ENCODE peak calls at places on chromosome 10, in seven cellular contexts. One of them, this sample, is unnamed.

GRCh38 chr10:75234683-75235374 is 928 bp downstream of the COMTD1 start:
- DNase-seq in stomach: peak; percentile 72
- DNase-seq in body of pancreas: no peak
- DNase-seq in Panc1: no peak
- DNase-seq in Peyer's patch: peak; percentile 85
- DNase-seq in sigmoid colon: peak; percentile 70
- DNase-seq in left ventricle myocardium inferior: no peak
- DNase-seq in this sample: peak; percentile 38

GRCh38 chr10:49664842-49665355 is 14.6 kb upstream of the C10orf53 start:
- DNase-seq in Panc1: no peak
- DNase-seq in stomach: no peak
- DNase-seq in sigmoid colon: no peak
- DNase-seq in Peyer's patch: no peak
- DNase-seq in left ventricle myocardium inferior: no peak
- DNase-seq in body of pancreas: no peak
- DNase-seq in this sample: no peak

GRCh38 chr10:10259013-10259412 is 758.7 kb upstream of the CELF2 start:
- DNase-seq in Peyer's patch: no peak
- DNase-seq in body of pancreas: no peak
- DNase-seq in stomach: no peak
- DNase-seq in sigmoid colon: no peak
- DNase-seq in left ventricle myocardium inferior: no peak
- DNase-seq in Panc1: no peak
- DNase-seq in this sample: no peak

GRCh38 chr10:51879238-51879637 is 179.8 kb upstream of the CSTF2T start:
- DNase-seq in sigmoid colon: peak; percentile 67
- DNase-seq in body of pancreas: no peak
- DNase-seq in Peyer's patch: no peak
- DNase-seq in left ventricle myocardium inferior: no peak
- DNase-seq in stomach: no peak
- DNase-seq in Panc1: no peak
- DNase-seq in this sample: no peak

GRCh38 chr10:131174651-131175540 is 136.6 kb downstream of the TCERG1L start:
- DNase-seq in left ventricle myocardium inferior: no peak
- DNase-seq in sigmoid colon: peak; percentile 39
- DNase-seq in body of pancreas: no peak
- DNase-seq in Panc1: no peak
- DNase-seq in stomach: peak; percentile 8
- DNase-seq in Peyer's patch: no peak
- DNase-seq in this sample: peak; percentile 8

GRCh38 chr10:8182841-8183240 is 128.4 kb downstream of the GATA3 start:
- DNase-seq in left ventricle myocardium inferior: no peak
- DNase-seq in body of pancreas: no peak
- DNase-seq in Peyer's patch: no peak
- DNase-seq in stomach: no peak
- DNase-seq in Panc1: no peak
- DNase-seq in sigmoid colon: no peak
- DNase-seq in this sample: no peak

GRCh38 chr10:132889091-132889490 is 53.3 kb downstream of the CFAP46 start:
- DNase-seq in stomach: no peak
- DNase-seq in body of pancreas: no peak
- DNase-seq in left ventricle myocardium inferior: no peak
- DNase-seq in Panc1: no peak
- DNase-seq in Peyer's patch: no peak
- DNase-seq in sigmoid colon: peak; percentile 37
- DNase-seq in this sample: no peak

GRCh38 chr10:28664369-28664740 is 13.0 kb upstream of the BAMBI start:
- DNase-seq in left ventricle myocardium inferior: no peak
- DNase-seq in body of pancreas: no peak
- DNase-seq in Panc1: no peak
- DNase-seq in sigmoid colon: no peak
- DNase-seq in Peyer's patch: no peak
- DNase-seq in stomach: no peak
- DNase-seq in this sample: no peak

GRCh38 chr10:59708816-59709471 is 706 bp downstream of the SLC16A9 start:
- DNase-seq in sigmoid colon: peak; percentile 58
- DNase-seq in Peyer's patch: peak; percentile 59
- DNase-seq in Panc1: no peak
- DNase-seq in left ventricle myocardium inferior: peak; percentile 21
- DNase-seq in stomach: no peak
- DNase-seq in body of pancreas: peak; percentile 24
- DNase-seq in this sample: peak; percentile 45

GRCh38 chr10:47329905-47330304 is 7.7 kb downstream of the GDF2 start:
- DNase-seq in Panc1: no peak
- DNase-seq in sigmoid colon: no peak
- DNase-seq in Peyer's patch: no peak
- DNase-seq in body of pancreas: no peak
- DNase-seq in left ventricle myocardium inferior: no peak
- DNase-seq in stomach: no peak
- DNase-seq in this sample: no peak

GRCh38 chr10:102770792-102771191 is 27.0 kb downstream of the WBP1L start:
- DNase-seq in Peyer's patch: no peak
- DNase-seq in stomach: no peak
- DNase-seq in body of pancreas: peak; percentile 40
- DNase-seq in sigmoid colon: no peak
- DNase-seq in Panc1: no peak
- DNase-seq in left ventricle myocardium inferior: no peak
- DNase-seq in this sample: peak; percentile 68

GRCh38 chr10:31932838-31933237 is 4.2 kb upstream of the ARHGAP12 start:
- DNase-seq in Panc1: no peak
- DNase-seq in sigmoid colon: no peak
- DNase-seq in left ventricle myocardium inferior: no peak
- DNase-seq in Peyer's patch: no peak
- DNase-seq in stomach: no peak
- DNase-seq in body of pancreas: no peak
- DNase-seq in this sample: no peak

GRCh38 chr10:82278401-82279182 is 403.6 kb downstream of the NRG3 start:
- DNase-seq in body of pancreas: no peak
- DNase-seq in Peyer's patch: no peak
- DNase-seq in Panc1: no peak
- DNase-seq in sigmoid colon: no peak
- DNase-seq in stomach: no peak
- DNase-seq in left ventricle myocardium inferior: no peak
- DNase-seq in this sample: no peak

GRCh38 chr10:105953056-105953455 is 1211.5 kb downstream of the SORCS1 start:
- DNase-seq in body of pancreas: no peak
- DNase-seq in Peyer's patch: no peak
- DNase-seq in stomach: no peak
- DNase-seq in sigmoid colon: no peak
- DNase-seq in Panc1: no peak
- DNase-seq in left ventricle myocardium inferior: no peak
- DNase-seq in this sample: no peak

GRCh38 chr10:77681839-77682238 is 44.2 kb upstream of the KCNMA1 start:
- DNase-seq in stomach: no peak
- DNase-seq in sigmoid colon: no peak
- DNase-seq in Panc1: no peak
- DNase-seq in body of pancreas: no peak
- DNase-seq in Peyer's patch: no peak
- DNase-seq in left ventricle myocardium inferior: no peak
- DNase-seq in this sample: no peak

GRCh38 chr10:73131295-73131694 is 21.0 kb downstream of the NUDT13 start:
- DNase-seq in Panc1: no peak
- DNase-seq in left ventricle myocardium inferior: no peak
- DNase-seq in Peyer's patch: no peak
- DNase-seq in stomach: no peak
- DNase-seq in body of pancreas: no peak
- DNase-seq in sigmoid colon: no peak
- DNase-seq in this sample: no peak

GRCh38 chr10:14405076-14406065 is 74.6 kb upstream of the FRMD4A start:
- DNase-seq in Peyer's patch: no peak
- DNase-seq in stomach: no peak
- DNase-seq in body of pancreas: no peak
- DNase-seq in left ventricle myocardium inferior: no peak
- DNase-seq in Panc1: no peak
- DNase-seq in sigmoid colon: no peak
- DNase-seq in this sample: no peak

GRCh38 chr10:60934215-60935175 is 9.5 kb downstream of the RHOBTB1 start:
- DNase-seq in Panc1: no peak
- DNase-seq in sigmoid colon: no peak
- DNase-seq in stomach: no peak
- DNase-seq in body of pancreas: no peak
- DNase-seq in left ventricle myocardium inferior: no peak
- DNase-seq in Peyer's patch: no peak
- DNase-seq in this sample: peak; percentile 25

GRCh38 chr10:61942997-61943457 is 41.5 kb downstream of the ARID5B start:
- DNase-seq in sigmoid colon: no peak
- DNase-seq in Peyer's patch: no peak
- DNase-seq in stomach: no peak
- DNase-seq in left ventricle myocardium inferior: no peak
- DNase-seq in Panc1: no peak
- DNase-seq in body of pancreas: no peak
- DNase-seq in this sample: no peak

GRCh38 chr10:123287594-123288247 is 133.5 kb downstream of the BUB3 start:
- DNase-seq in left ventricle myocardium inferior: no peak
- DNase-seq in Panc1: peak; percentile 33
- DNase-seq in sigmoid colon: no peak
- DNase-seq in body of pancreas: no peak
- DNase-seq in Peyer's patch: no peak
- DNase-seq in stomach: no peak
- DNase-seq in this sample: no peak
- TF ChIP-seq CTCF in left ventricle myocardium inferior: no peak
- TF ChIP-seq CTCF in Panc1: no peak
- TF ChIP-seq CTCF in sigmoid colon: no peak
- TF ChIP-seq CTCF in body of pancreas: no peak
- TF ChIP-seq CTCF in Peyer's patch: no peak
- TF ChIP-seq CTCF in stomach: no peak
- TF ChIP-seq CTCF in this sample: no peak

DNA sequence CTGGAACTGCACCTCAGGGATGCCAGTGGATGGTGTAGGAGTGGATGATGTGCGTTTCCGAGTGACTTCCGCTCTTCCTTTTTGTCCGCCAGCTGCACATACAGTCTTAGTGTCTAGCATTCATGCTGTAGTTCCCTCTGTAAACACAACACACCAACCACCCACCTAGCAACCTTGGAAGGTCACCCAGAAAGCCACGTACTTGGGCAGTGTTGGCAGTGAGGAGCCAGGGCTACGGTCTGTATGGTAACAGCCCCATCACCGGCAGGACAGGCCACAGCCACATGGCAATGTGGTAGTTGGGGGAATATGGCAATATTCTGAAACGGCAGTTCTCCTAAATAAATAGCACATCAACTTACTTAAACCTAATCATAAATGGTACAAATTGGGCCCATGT is 613.5 kb upstream of the MGMT start:
- DNase-seq in stomach: no peak
- DNase-seq in left ventricle myocardium inferior: no peak
- DNase-seq in sigmoid colon: no peak
- DNase-seq in Peyer's patch: no peak
- DNase-seq in Panc1: no peak
- DNase-seq in body of pancreas: no peak
- DNase-seq in this sample: no peak
- H3K4me3 ChIP-seq in stomach: no peak overlapping the region
- H3K4me3 ChIP-seq in left ventricle myocardium inferior: no peak overlapping the region
- H3K4me3 ChIP-seq in sigmoid colon: no peak overlapping the region
- H3K4me3 ChIP-seq in Peyer's patch: no peak overlapping the region
- H3K4me3 ChIP-seq in Panc1: no peak overlapping the region
- H3K4me3 ChIP-seq in body of pancreas: no peak overlapping the region
- H3K4me3 ChIP-seq in this sample: no peak overlapping the region

DNA sequence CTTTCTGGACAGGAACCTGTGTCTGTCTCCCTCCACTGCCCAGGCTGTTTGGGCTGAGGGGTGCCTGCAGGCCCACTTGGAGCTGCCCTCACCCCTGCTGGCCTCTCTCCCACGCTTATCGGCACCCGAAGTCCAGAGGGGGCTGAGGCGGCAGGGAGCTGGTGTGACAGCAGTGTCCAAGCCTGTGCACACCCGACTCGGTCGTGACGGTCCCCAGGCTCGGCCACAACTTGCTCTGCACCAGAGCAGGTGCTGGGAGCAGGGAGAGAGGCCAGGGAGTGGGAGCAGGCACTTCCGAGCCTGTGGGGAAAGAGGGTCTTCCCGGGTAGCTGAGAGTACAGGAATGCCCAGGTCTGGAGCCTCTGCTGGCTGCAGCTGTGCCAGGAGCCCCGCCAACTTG is 23.0 kb downstream of the INPP5F start:
- DNase-seq in sigmoid colon: no peak
- DNase-seq in Peyer's patch: no peak
- DNase-seq in Panc1: no peak
- DNase-seq in stomach: no peak
- DNase-seq in left ventricle myocardium inferior: no peak
- DNase-seq in body of pancreas: no peak
- DNase-seq in this sample: no peak
- H3K4me1 ChIP-seq in sigmoid colon: no peaks in the 10 kb centered on the region
- H3K4me1 ChIP-seq in Peyer's patch: no peaks in the 10 kb centered on the region
- H3K4me1 ChIP-seq in Panc1: peaks cover 7% of the 10 kb centered on the region
- H3K4me1 ChIP-seq in stomach: no peaks in the 10 kb centered on the region
- H3K4me1 ChIP-seq in left ventricle myocardium inferior: peaks cover 12% of the 10 kb centered on the region
- H3K4me1 ChIP-seq in body of pancreas: peaks cover 2% of the 10 kb centered on the region
- H3K4me1 ChIP-seq in this sample: no peaks in the 10 kb centered on the region

GRCh38 chr10:71683301-71683700 is 36.3 kb downstream of the C10orf105 start:
- DNase-seq in Peyer's patch: no peak
- DNase-seq in sigmoid colon: no peak
- DNase-seq in body of pancreas: no peak
- DNase-seq in stomach: no peak
- DNase-seq in left ventricle myocardium inferior: no peak
- DNase-seq in Panc1: no peak
- DNase-seq in this sample: no peak

GRCh38 chr10:71681977-71682376 is 37.6 kb downstream of the C10orf105 start:
- DNase-seq in sigmoid colon: no peak
- DNase-seq in Peyer's patch: no peak
- DNase-seq in Panc1: no peak
- DNase-seq in body of pancreas: no peak
- DNase-seq in stomach: no peak
- DNase-seq in left ventricle myocardium inferior: no peak
- DNase-seq in this sample: no peak

GRCh38 chr10:71685554-71686202 is 33.9 kb downstream of the C10orf105 start:
- DNase-seq in left ventricle myocardium inferior: no peak
- DNase-seq in stomach: no peak
- DNase-seq in Peyer's patch: no peak
- DNase-seq in sigmoid colon: no peak
- DNase-seq in body of pancreas: no peak
- DNase-seq in Panc1: no peak
- DNase-seq in this sample: no peak

GRCh38 chr10:71687077-71687476 is 32.5 kb downstream of the C10orf105 start:
- DNase-seq in left ventricle myocardium inferior: no peak
- DNase-seq in stomach: no peak
- DNase-seq in sigmoid colon: no peak
- DNase-seq in Peyer's patch: no peak
- DNase-seq in body of pancreas: no peak
- DNase-seq in Panc1: no peak
- DNase-seq in this sample: no peak

DNA sequence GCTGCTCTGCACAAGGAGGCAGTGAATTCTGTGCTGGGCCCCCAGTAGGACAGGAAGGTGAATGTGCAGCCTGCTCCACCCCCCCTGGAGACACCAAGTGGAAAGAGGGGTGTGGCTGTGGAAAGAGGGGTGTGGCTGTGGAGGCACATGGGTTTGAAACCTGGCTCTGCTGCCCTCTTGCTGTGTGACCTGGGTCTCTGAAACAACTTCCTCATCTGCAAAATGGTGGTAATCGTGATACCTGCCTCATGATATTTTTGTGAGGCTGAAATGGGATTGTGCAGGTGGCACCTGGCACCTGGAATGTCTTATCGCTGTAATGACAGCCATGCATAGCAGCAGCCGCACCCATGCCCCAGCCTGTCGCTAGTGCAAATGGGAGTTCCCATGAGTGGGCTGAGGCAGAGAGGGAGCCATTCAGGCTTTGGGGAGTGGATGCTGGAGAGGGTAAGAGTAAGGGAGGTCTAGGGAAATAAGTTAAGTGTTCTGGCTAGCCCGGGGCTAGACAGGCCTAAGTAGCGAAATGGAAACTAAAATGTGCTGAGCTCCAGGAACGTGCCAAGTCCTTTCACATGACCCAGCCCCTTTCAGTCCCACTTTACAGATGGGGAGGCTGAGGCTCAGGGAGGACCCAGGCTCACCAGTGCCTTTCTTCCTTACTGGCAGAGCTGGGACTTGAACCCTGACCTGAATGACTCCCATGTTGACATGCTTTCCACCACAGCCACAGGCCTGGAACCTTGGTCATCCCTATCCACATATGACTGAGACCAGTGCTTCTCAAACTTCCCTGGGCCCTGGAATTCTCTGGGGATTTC is 35.0 kb downstream of the C10orf105 start:
- DNase-seq in left ventricle myocardium inferior: no peak
- DNase-seq in Panc1: no peak
- DNase-seq in Peyer's patch: no peak
- DNase-seq in body of pancreas: no peak
- DNase-seq in stomach: no peak
- DNase-seq in sigmoid colon: no peak
- DNase-seq in this sample: no peak
- TF ChIP-seq CTCF in left ventricle myocardium inferior: no peak
- TF ChIP-seq CTCF in Panc1: no peak
- TF ChIP-seq CTCF in Peyer's patch: peak; percentile 49
- TF ChIP-seq CTCF in body of pancreas: no peak
- TF ChIP-seq CTCF in stomach: no peak
- TF ChIP-seq CTCF in sigmoid colon: no peak
- TF ChIP-seq CTCF in this sample: no peak

This sample was measured in testis.